ENCODE peak calls at places on chromosome 13, in four cellular contexts. One of them, this sample, is unnamed.

GRCh38 chr13:41678320-41678719 is 221.0 kb downstream of the RGCC start:
- DNase-seq in fibroblast of pulmonary artery: peak
- DNase-seq in thoracic aorta: no peak
- DNase-seq in WERI-Rb-1: no peak
- DNase-seq in this sample: no peak

GRCh38 chr13:95035311-95036109 is 265.7 kb downstream of the ABCC4 start:
- DNase-seq in thoracic aorta: no peak
- DNase-seq in WERI-Rb-1: peak
- DNase-seq in fibroblast of pulmonary artery: no peak
- DNase-seq in this sample: no peak

GRCh38 chr13:59111711-59112110 is 1052.0 kb downstream of the DIAPH3 start:
- DNase-seq in fibroblast of pulmonary artery: peak
- DNase-seq in WERI-Rb-1: no peak
- DNase-seq in thoracic aorta: no peak
- DNase-seq in this sample: no peak

GRCh38 chr13:102136735-102137296 is 265.0 kb downstream of the FGF14 start:
- DNase-seq in WERI-Rb-1: no peak
- DNase-seq in fibroblast of pulmonary artery: no peak
- DNase-seq in thoracic aorta: no peak
- DNase-seq in this sample: no peak

GRCh38 chr13:112129557-112129956 is 62.6 kb downstream of the SOX1 start:
- DNase-seq in WERI-Rb-1: no peak
- DNase-seq in fibroblast of pulmonary artery: no peak
- DNase-seq in thoracic aorta: no peak
- DNase-seq in this sample: no peak

GRCh38 chr13:105984236-105984635 is 551.2 kb downstream of the EFNB2 start:
- DNase-seq in WERI-Rb-1: no peak
- DNase-seq in fibroblast of pulmonary artery: no peak
- DNase-seq in thoracic aorta: no peak
- DNase-seq in this sample: no peak

GRCh38 chr13:29503041-29503837 is 92.2 kb downstream of the SLC7A1 start:
- DNase-seq in fibroblast of pulmonary artery: no peak
- DNase-seq in WERI-Rb-1: no peak
- DNase-seq in thoracic aorta: no peak
- DNase-seq in this sample: no peak

GRCh38 chr13:44437356-44438233 is 64.0 kb downstream of the SERP2 start:
- DNase-seq in WERI-Rb-1: no peak
- DNase-seq in fibroblast of pulmonary artery: peak
- DNase-seq in thoracic aorta: no peak
- DNase-seq in this sample: no peak

GRCh38 chr13:50969691-50970090 is 60.1 kb downstream of the RNASEH2B start:
- DNase-seq in fibroblast of pulmonary artery: peak
- DNase-seq in WERI-Rb-1: peak
- DNase-seq in thoracic aorta: no peak
- DNase-seq in this sample: no peak

GRCh38 chr13:48630791-48631190 is 22.9 kb upstream of the CYSLTR2 start:
- DNase-seq in fibroblast of pulmonary artery: no peak
- DNase-seq in WERI-Rb-1: no peak
- DNase-seq in thoracic aorta: no peak
- DNase-seq in this sample: no peak

GRCh38 chr13:113926301-113926761 is 47.5 kb downstream of the C13orf46 start:
- DNase-seq in thoracic aorta: no peak
- DNase-seq in fibroblast of pulmonary artery: peak
- DNase-seq in WERI-Rb-1: peak
- DNase-seq in this sample: no peak

GRCh38 chr13:52371736-52372247 is 34.2 kb downstream of the THSD1 start:
- DNase-seq in thoracic aorta: no peak
- DNase-seq in WERI-Rb-1: no peak
- DNase-seq in fibroblast of pulmonary artery: peak
- DNase-seq in this sample: no peak

GRCh38 chr13:110713642-110713952 is at the start of gene ING1:
- DNase-seq in WERI-Rb-1: peak
- DNase-seq in fibroblast of pulmonary artery: no peak
- DNase-seq in thoracic aorta: no peak
- DNase-seq in this sample: no peak

GRCh38 chr13:33639158-33639557 is 178.8 kb upstream of the RFC3 start:
- DNase-seq in thoracic aorta: no peak
- DNase-seq in fibroblast of pulmonary artery: peak
- DNase-seq in WERI-Rb-1: no peak
- DNase-seq in this sample: no peak

GRCh38 chr13:37835392-37835791 is 34.2 kb downstream of the TRPC4 start:
- DNase-seq in thoracic aorta: no peak
- DNase-seq in WERI-Rb-1: no peak
- DNase-seq in fibroblast of pulmonary artery: no peak
- DNase-seq in this sample: no peak

GRCh38 chr13:37652596-37652995 is 54.0 kb upstream of the POSTN start:
- DNase-seq in thoracic aorta: no peak
- DNase-seq in fibroblast of pulmonary artery: no peak
- DNase-seq in WERI-Rb-1: no peak
- DNase-seq in this sample: no peak

GRCh38 chr13:67650471-67650870 is 420.3 kb upstream of the PCDH9 start:
- DNase-seq in thoracic aorta: no peak
- DNase-seq in WERI-Rb-1: no peak
- DNase-seq in fibroblast of pulmonary artery: no peak
- DNase-seq in this sample: no peak

GRCh38 chr13:111209613-111210012 is 94.5 kb downstream of the ARHGEF7 start:
- DNase-seq in fibroblast of pulmonary artery: no peak
- DNase-seq in WERI-Rb-1: no peak
- DNase-seq in thoracic aorta: no peak
- DNase-seq in this sample: no peak

GRCh38 chr13:31250435-31250834 is 50.7 kb downstream of the B3GLCT start:
- DNase-seq in WERI-Rb-1: no peak
- DNase-seq in thoracic aorta: no peak
- DNase-seq in fibroblast of pulmonary artery: no peak
- DNase-seq in this sample: no peak

GRCh38 chr13:94701313-94702180 is 10.8 kb downstream of the SOX21 start:
- DNase-seq in WERI-Rb-1: no peak
- DNase-seq in thoracic aorta: no peak
- DNase-seq in fibroblast of pulmonary artery: no peak
- DNase-seq in this sample: no peak

GRCh38 chr13:44879452-44880058 is 109.7 kb downstream of the NUFIP1 start:
- DNase-seq in fibroblast of pulmonary artery: peak
- DNase-seq in thoracic aorta: no peak
- DNase-seq in WERI-Rb-1: no peak
- DNase-seq in this sample: peak

GRCh38 chr13:30346159-30346788 is 38.9 kb upstream of the KATNAL1 start:
- DNase-seq in thoracic aorta: no peak
- DNase-seq in fibroblast of pulmonary artery: no peak
- DNase-seq in WERI-Rb-1: no peak
- DNase-seq in this sample: peak

GRCh38 chr13:58977085-58977484 is 1186.6 kb downstream of the DIAPH3 start:
- DNase-seq in WERI-Rb-1: no peak
- DNase-seq in thoracic aorta: no peak
- DNase-seq in fibroblast of pulmonary artery: no peak
- DNase-seq in this sample: no peak

GRCh38 chr13:100674363-100674847 is at the start of gene TMTC4:
- DNase-seq in fibroblast of pulmonary artery: no peak
- DNase-seq in WERI-Rb-1: no peak
- DNase-seq in thoracic aorta: no peak
- DNase-seq in this sample: no peak

GRCh38 chr13:114074671-114075315 is 57.6 kb downstream of the RASA3 start:
- DNase-seq in fibroblast of pulmonary artery: no peak
- DNase-seq in thoracic aorta: no peak
- DNase-seq in WERI-Rb-1: no peak
- DNase-seq in this sample: no peak

GRCh38 chr13:86572115-86572514 is 772.9 kb upstream of the SLITRK6 start:
- DNase-seq in thoracic aorta: no peak
- DNase-seq in fibroblast of pulmonary artery: peak
- DNase-seq in WERI-Rb-1: no peak
- DNase-seq in this sample: no peak

GRCh38 chr13:109372666-109373065 is 413.7 kb downstream of the IRS2 start:
- DNase-seq in WERI-Rb-1: no peak
- DNase-seq in fibroblast of pulmonary artery: no peak
- DNase-seq in thoracic aorta: no peak
- DNase-seq in this sample: no peak

GRCh38 chr13:109369357-109370052 is 416.9 kb downstream of the IRS2 start:
- DNase-seq in fibroblast of pulmonary artery: no peak
- DNase-seq in thoracic aorta: no peak
- DNase-seq in WERI-Rb-1: no peak
- DNase-seq in this sample: no peak

GRCh38 chr13:109368230-109368629 is 418.2 kb downstream of the IRS2 start:
- DNase-seq in fibroblast of pulmonary artery: no peak
- DNase-seq in thoracic aorta: no peak
- DNase-seq in WERI-Rb-1: no peak
- DNase-seq in this sample: no peak

GRCh38 chr13:109370486-109370885 is 415.9 kb downstream of the IRS2 start:
- DNase-seq in fibroblast of pulmonary artery: no peak
- DNase-seq in WERI-Rb-1: no peak
- DNase-seq in thoracic aorta: no peak
- DNase-seq in this sample: no peak

GRCh38 chr13:109371066-109371465 is 415.3 kb downstream of the IRS2 start:
- DNase-seq in WERI-Rb-1: no peak
- DNase-seq in fibroblast of pulmonary artery: no peak
- DNase-seq in thoracic aorta: no peak
- DNase-seq in this sample: no peak
- H3K4me3 ChIP-seq in WERI-Rb-1: no peak
- H3K4me3 ChIP-seq in fibroblast of pulmonary artery: no peak
- H3K4me3 ChIP-seq in thoracic aorta: no peak
- H3K4me3 ChIP-seq in this sample: no peak

GRCh38 chr13:21504379-21504778 is 45.3 kb upstream of the ZDHHC20 start:
- DNase-seq in thoracic aorta: no peak
- DNase-seq in fibroblast of pulmonary artery: no peak
- DNase-seq in WERI-Rb-1: no peak
- DNase-seq in this sample: no peak

GRCh38 chr13:21501709-21502108 is 42.6 kb upstream of the ZDHHC20 start:
- DNase-seq in thoracic aorta: no peak
- DNase-seq in WERI-Rb-1: no peak
- DNase-seq in fibroblast of pulmonary artery: no peak
- DNase-seq in this sample: no peak
- TF ChIP-seq CTCF in thoracic aorta: no peak
- TF ChIP-seq CTCF in WERI-Rb-1: peak
- TF ChIP-seq CTCF in fibroblast of pulmonary artery: no peak
- TF ChIP-seq CTCF in this sample: no peak

GRCh38 chr13:79482271-79482970 is 1.5 kb downstream of the NDFIP2 start:
- DNase-seq in WERI-Rb-1: no peak
- DNase-seq in thoracic aorta: no peak
- DNase-seq in fibroblast of pulmonary artery: no peak
- DNase-seq in this sample: no peak
- H3K4me3 ChIP-seq in WERI-Rb-1: no peak
- H3K4me3 ChIP-seq in thoracic aorta: peak
- H3K4me3 ChIP-seq in fibroblast of pulmonary artery: peak
- H3K4me3 ChIP-seq in this sample: peak

DNA sequence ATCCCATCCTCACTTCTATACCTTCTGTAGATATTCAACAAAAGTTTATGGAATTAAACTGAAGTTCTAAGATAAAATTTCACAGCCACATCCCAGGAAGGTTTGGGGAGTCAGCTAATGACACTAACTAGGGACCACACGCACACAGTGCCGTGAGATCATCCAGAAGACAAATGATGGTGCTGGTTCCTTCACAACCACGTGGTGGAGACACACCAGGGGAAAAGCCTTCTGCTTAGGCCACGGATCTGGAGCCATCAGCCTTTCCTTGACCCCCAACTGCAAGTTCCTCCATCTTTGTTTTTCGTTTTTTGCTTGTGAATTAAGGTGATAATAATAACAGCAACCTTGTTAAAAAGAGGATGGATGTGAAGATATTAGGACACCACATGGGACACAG is 241.6 kb upstream of the MAB21L1 start:
- DNase-seq in fibroblast of pulmonary artery: no peak
- DNase-seq in thoracic aorta: no peak
- DNase-seq in WERI-Rb-1: no peak
- DNase-seq in this sample: no peak
- TF ChIP-seq CTCF in fibroblast of pulmonary artery: no peak
- TF ChIP-seq CTCF in thoracic aorta: no peak
- TF ChIP-seq CTCF in WERI-Rb-1: peak
- TF ChIP-seq CTCF in this sample: no peak

GRCh38 chr13:36343766-36344165 is 2.4 kb downstream of the SPART start:
- DNase-seq in thoracic aorta: no peak
- DNase-seq in WERI-Rb-1: peak
- DNase-seq in fibroblast of pulmonary artery: no peak
- DNase-seq in this sample: no peak
- H3K4me3 ChIP-seq in thoracic aorta: peak
- H3K4me3 ChIP-seq in WERI-Rb-1: no peak
- H3K4me3 ChIP-seq in fibroblast of pulmonary artery: peak
- H3K4me3 ChIP-seq in this sample: no peak

GRCh38 chr13:24071016-24071415 is 89.5 kb upstream of the SPATA13 start:
- DNase-seq in fibroblast of pulmonary artery: no peak
- DNase-seq in thoracic aorta: no peak
- DNase-seq in WERI-Rb-1: no peak
- DNase-seq in this sample: no peak
- TF ChIP-seq CTCF in fibroblast of pulmonary artery: no peak
- TF ChIP-seq CTCF in thoracic aorta: no peak
- TF ChIP-seq CTCF in WERI-Rb-1: no peak
- TF ChIP-seq CTCF in this sample: no peak